ENCODE peak calls at places on chromosomes 11 and 22, in ten cellular contexts. D is Jurkat, Clone E6-1; V is retinal pigment epithelial cell; O is pancreas; L is foreskin fibroblast; H is right lobe of liver; Q is astrocyte of the spinal cord; A is body of pancreas; P is ovary; M is lower lobe of right lung. R is an unnamed sample.

GRCh38 chr11:6747097-6747662 is 24.6 kb downstream of the OR2AG2 start:
- DNase-seq in P (no peak), Q (no peak), M (no peak), H (no peak), V (no peak), D (no peak), O (no peak), A (no peak), L (no peak), R (no peak)

GRCh38 chr22:38413085-38414008 is 41.7 kb downstream of the KCNJ4 start:
- DNase-seq in D (no peak), P (no peak), L (peak; percentile 47), Q (no peak), V (no peak), H (peak; percentile 63), A (peak; percentile 36), M (peak; percentile 46), O (peak; percentile 76), R (no peak)

GRCh38 chr11:66291706-66292542 is at the start of gene TMEM151A:
- DNase-seq in P (no peak), O (peak; percentile 75), M (no peak), V (no peak), Q (no peak), A (peak; percentile 32), L (no peak), D (no peak), H (no peak), R (no peak)

GRCh38 chr11:115612331-115612730 is 108.1 kb upstream of the CADM1 start:
- DNase-seq in D (no peak), Q (no peak), M (no peak), A (no peak), P (no peak), L (peak; percentile 9), V (no peak), H (no peak), O (no peak), R (no peak)

GRCh38 chr11:128182844-128183243 is 404.5 kb downstream of the ETS1 start:
- DNase-seq in D (no peak), Q (no peak), M (no peak), L (no peak), A (no peak), H (no peak), V (no peak), P (no peak), O (no peak), R (no peak)

GRCh38 chr11:88281317-88281712 is 56.2 kb downstream of the CTSC start:
- DNase-seq in H (no peak), L (peak; percentile 24), D (no peak), A (no peak), V (no peak), O (no peak), Q (peak; percentile 15), P (no peak), M (no peak), R (no peak)

GRCh38 chr11:76365038-76365679 is 15.8 kb downstream of the THAP12 start:
- DNase-seq in M (no peak), O (no peak), V (no peak), D (no peak), H (no peak), Q (no peak), L (no peak), P (no peak), A (no peak), R (no peak)

GRCh38 chr11:70491696-70492472 is 93.6 kb downstream of the CTTN start:
- DNase-seq in O (no peak), P (peak; percentile 3), D (no peak), L (no peak), A (no peak), H (peak; percentile 53), Q (no peak), M (peak; percentile 43), V (no peak), R (no peak)

GRCh38 chr11:71240865-71241691 is 11.3 kb downstream of the SHANK2 start:
- DNase-seq in O (no peak), L (peak; percentile 82), V (peak; percentile 34), A (peak; percentile 37), D (no peak), M (peak; percentile 76), H (peak; percentile 82), P (no peak), Q (peak; percentile 78), R (no peak)

GRCh38 chr22:27238935-27239510 is 562.5 kb downstream of the MN1 start:
- DNase-seq in L (peak; percentile 67), V (peak; percentile 96), D (no peak), H (peak; percentile 59), A (peak; percentile 70), Q (peak; percentile 97), O (peak; percentile 87), M (peak; percentile 52), P (peak; percentile 93), R (peak; percentile 89)

GRCh38 chr11:114058871-114059277 is 637 bp upstream of the ZBTB16 start:
- DNase-seq in O (peak; percentile 77), D (no peak), M (peak; percentile 67), P (peak; percentile 64), V (no peak), H (peak; percentile 61), Q (no peak), L (peak; percentile 54), A (peak; percentile 42), R (no peak)
- H3K4me3 ChIP-seq in O (peak overlapping the region; percentile 98), D (peak overlapping the region; percentile 21), M (peak overlapping the region; percentile 85), P (peak overlapping the region; percentile 99), V (no peak overlapping the region), H (peak overlapping the region; percentile 96), Q (peak overlapping the region; percentile 45), L (no peak overlapping the region), A (no peak overlapping the region), R (peak overlapping the region; percentile 84)

GRCh38 chr11:441418-442274 is at the start of gene ANO9:
- DNase-seq in L (no peak), V (no peak), D (no peak), Q (no peak), H (peak; percentile 54), O (peak; percentile 93), M (peak; percentile 80), P (peak; percentile 24), A (peak; percentile 75), R (no peak)

GRCh38 chr11:438101-438844 is 3.5 kb downstream of the ANO9 start:
- DNase-seq in A (no peak), D (no peak), Q (no peak), L (no peak), O (peak; percentile 60), M (peak; percentile 45), V (no peak), H (no peak), P (no peak), R (no peak)

GRCh38 chr11:441043-441417 is 781 bp downstream of the ANO9 start:
- DNase-seq in A (no peak), H (peak; percentile 52), D (no peak), L (no peak), M (peak; percentile 45), V (no peak), O (peak; percentile 71), Q (no peak), P (peak; percentile 14), R (no peak)

GRCh38 chr11:439315-440064 is 2.3 kb downstream of the ANO9 start:
- DNase-seq in L (no peak), V (no peak), Q (no peak), O (peak; percentile 69), H (peak; percentile 43), A (no peak), D (no peak), P (no peak), M (peak; percentile 37), R (no peak)

DNA sequence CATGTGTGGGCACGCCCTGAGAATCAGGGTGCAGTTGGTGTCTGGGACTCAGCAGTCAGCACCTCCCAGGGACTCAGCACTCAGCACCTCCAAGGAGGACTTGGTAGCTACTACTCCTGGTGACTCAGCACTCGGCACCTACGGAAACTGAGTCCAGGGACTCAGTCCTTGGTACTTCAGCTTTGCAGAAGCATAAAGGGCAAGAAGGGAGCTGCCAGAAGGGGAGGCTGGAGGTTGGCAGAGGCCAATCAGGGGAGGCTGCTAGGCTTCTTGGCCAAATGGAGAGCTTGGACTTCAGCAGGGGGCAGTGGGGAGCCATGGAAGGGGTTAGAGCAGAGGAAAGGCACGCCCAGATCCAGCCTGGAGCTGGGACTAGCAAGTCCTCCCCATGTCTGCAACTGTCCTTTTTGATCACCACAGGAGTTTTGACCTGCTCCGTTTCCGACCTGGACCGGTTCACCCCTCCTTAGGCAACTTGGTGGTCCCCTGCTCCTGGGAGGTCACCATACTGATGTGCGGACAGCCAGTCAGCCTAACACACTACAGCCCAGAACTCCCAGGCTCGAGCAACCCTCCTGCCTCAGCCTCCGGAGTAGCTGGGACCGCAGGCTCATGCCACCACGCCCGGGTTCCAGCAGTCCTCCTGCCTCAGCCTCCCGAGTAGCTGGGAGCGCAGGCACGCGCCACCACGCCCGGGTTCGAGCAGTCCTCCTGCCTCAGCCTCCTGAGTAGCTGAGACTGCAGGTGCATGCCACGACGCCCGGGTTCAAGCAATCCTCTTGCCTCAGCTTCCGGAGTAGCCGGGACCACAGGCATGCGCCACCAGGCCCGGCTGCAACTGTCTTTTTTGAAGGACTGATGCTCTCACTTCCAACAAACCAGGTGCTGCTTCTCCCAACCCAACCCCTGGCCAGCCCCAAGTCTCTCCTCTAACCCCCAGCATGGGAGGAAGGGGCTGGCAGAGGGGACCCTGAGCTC is 1.5 kb downstream of the ANO9 start:
- DNase-seq in H (peak; percentile 44), Q (no peak), A (no peak), D (no peak), M (peak; percentile 55), O (peak; percentile 53), L (peak; percentile 42), P (no peak), V (no peak), R (no peak)
- H3K4me3 ChIP-seq in H (no peak overlapping the region), Q (no peak overlapping the region), A (no peak overlapping the region), D (no peak overlapping the region), M (peak overlapping the region; percentile 52), O (no peak overlapping the region), L (no peak overlapping the region), P (no peak overlapping the region), V (no peak overlapping the region), R (no peak overlapping the region)

GRCh38 chr22:32803020-32803758 is 1.7 kb downstream of the TIMP3 start:
- DNase-seq in A (no peak), Q (peak; percentile 44), P (peak; percentile 46), V (no peak), H (peak; percentile 64), O (no peak), M (no peak), L (peak; percentile 76), D (no peak), R (no peak)
- H3K4me3 ChIP-seq in A (no peak overlapping the region), Q (peak overlapping the region; percentile 88), P (peak overlapping the region; percentile 61), V (peak overlapping the region; percentile 100), H (peak overlapping the region; percentile 71), O (peak overlapping the region; percentile 35), M (peak overlapping the region; percentile 77), L (peak overlapping the region; percentile 96), D (no peak overlapping the region), R (peak overlapping the region; percentile 98)

DNA sequence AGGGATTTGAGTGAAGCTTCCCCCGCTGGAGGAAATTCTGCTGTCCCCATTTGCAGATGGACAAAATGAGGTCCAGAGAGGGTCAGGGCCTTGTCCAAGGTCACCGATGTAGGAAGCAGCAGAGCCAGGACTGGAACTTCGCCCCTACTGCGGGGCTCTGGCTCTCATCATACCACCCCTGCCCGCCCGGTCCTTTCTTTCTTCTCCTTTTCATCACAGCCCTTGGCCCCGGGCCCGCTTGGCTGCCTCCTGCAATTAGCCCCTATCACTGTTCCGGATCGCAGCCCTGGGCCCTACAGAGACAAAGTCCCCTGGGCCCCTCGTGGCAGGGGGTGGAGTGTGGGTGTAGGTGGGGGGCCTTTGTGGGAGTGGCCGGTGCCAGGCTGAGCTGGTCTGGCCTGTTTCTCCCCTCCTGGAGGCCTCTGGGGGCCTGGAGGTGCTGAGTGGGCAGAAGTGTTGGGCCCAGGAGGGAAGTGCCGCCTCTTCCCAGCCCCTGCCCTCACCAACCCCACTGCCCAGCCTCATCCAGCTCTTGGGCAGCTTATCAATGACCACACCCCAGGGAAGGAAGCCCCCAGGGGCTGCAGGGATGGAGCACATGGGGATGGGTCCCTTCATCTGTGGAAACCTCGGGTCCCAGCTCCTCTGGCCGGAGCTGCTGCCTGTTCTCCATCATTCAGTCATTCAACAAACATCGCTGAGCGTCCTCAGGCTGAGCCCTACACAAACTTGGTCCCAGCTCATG is 3.4 kb downstream of the EMID1 start:
- DNase-seq in O (peak; percentile 70), L (no peak), A (no peak), H (no peak), Q (no peak), D (no peak), M (no peak), V (no peak), P (no peak), R (no peak)
- H3K4me3 ChIP-seq in O (no peak overlapping the region), L (no peak overlapping the region), A (no peak overlapping the region), H (no peak overlapping the region), Q (no peak overlapping the region), D (no peak overlapping the region), M (no peak overlapping the region), V (no peak overlapping the region), P (no peak overlapping the region), R (no peak overlapping the region)